ENCODE peak calls at places on chromosome 3, in five cellular contexts. L is T-cell, S is HT1080, E is HEK293T, F is LHCN-M2. Y is an unnamed sample.
A peak's percentile ranks its signal among the peaks of the same experiment; 100 is the strongest.

GRCh38 chr3:72482589-72483249 is 365.5 kb downstream of the SHQ1 start:
- DNase-seq in E (peak; percentile 35), F (peak; percentile 85), S (peak; percentile 84), L (peak; percentile 59), Y (peak; percentile 46)

GRCh38 chr3:32780735-32781210 is 37.0 kb upstream of the TRIM71 start:
- DNase-seq in E (peak; percentile 73), L (no peak), S (peak; percentile 10), F (peak; percentile 30), Y (peak; percentile 31)

GRCh38 chr3:172219750-172220149 is 180.4 kb downstream of the FNDC3B start:
- DNase-seq in F (no peak), E (no peak), L (no peak), S (no peak), Y (no peak)

GRCh38 chr3:44992555-44993470 is 16.8 kb downstream of the EXOSC7 start:
- DNase-seq in L (peak; percentile 14), S (no peak), E (peak; percentile 62), F (peak; percentile 34), Y (no peak)

GRCh38 chr3:42557849-42558248 is 23.9 kb downstream of the SEC22C start:
- DNase-seq in L (peak; percentile 34), S (peak; percentile 32), F (peak; percentile 11), E (no peak), Y (no peak)

GRCh38 chr3:193974147-193974546 is 161.8 kb upstream of the HES1 start:
- DNase-seq in F (peak; percentile 14), S (peak; percentile 80), L (no peak), E (no peak), Y (no peak)

GRCh38 chr3:158395421-158395820 is 175.6 kb upstream of the MLF1 start:
- DNase-seq in F (peak; percentile 6), S (no peak), E (no peak), L (no peak), Y (no peak)

GRCh38 chr3:41224120-41224806 is 25.0 kb downstream of the CTNNB1 start:
- DNase-seq in F (peak; percentile 91), E (no peak), S (peak; percentile 31), L (no peak), Y (peak; percentile 67)

GRCh38 chr3:159865042-159865579 is 123.5 kb upstream of the IL12A start:
- DNase-seq in L (no peak), F (peak; percentile 35), S (no peak), E (no peak), Y (no peak)

GRCh38 chr3:51670711-51671089 is 352 bp upstream of the TEX264 start:
- DNase-seq in E (no peak), S (no peak), L (no peak), F (no peak), Y (no peak)

GRCh38 chr3:168002786-168003368 is 92.8 kb downstream of the GOLIM4 start:
- DNase-seq in S (peak; percentile 95), L (no peak), F (peak; percentile 60), E (no peak), Y (no peak)

GRCh38 chr3:141625506-141625905 is 112.6 kb upstream of the RNF7 start:
- DNase-seq in L (no peak), E (no peak), F (peak; percentile 48), S (peak; percentile 86), Y (peak; percentile 21)

GRCh38 chr3:74055064-74055463 is 430.3 kb upstream of the PDZRN3 start:
- DNase-seq in E (no peak), S (no peak), L (no peak), F (no peak), Y (no peak)

GRCh38 chr3:126551066-126551838 is 7.5 kb downstream of the C3orf22 start:
- DNase-seq in S (no peak), F (no peak), E (no peak), L (no peak), Y (no peak)

GRCh38 chr3:122975163-122975923 is 52.2 kb downstream of the SEMA5B start:
- DNase-seq in S (peak; percentile 55), E (no peak), F (no peak), L (peak; percentile 1), Y (no peak)

GRCh38 chr3:163622384-163622783 is 1455.9 kb downstream of the SI start:
- DNase-seq in S (peak; percentile 73), F (peak; percentile 49), E (peak; percentile 39), L (no peak), Y (no peak)

GRCh38 chr3:69443554-69443953 is 57.7 kb upstream of the FRMD4B start:
- DNase-seq in F (no peak), L (no peak), S (no peak), E (no peak), Y (no peak)

GRCh38 chr3:194231840-194232832 is 96.2 kb downstream of the HES1 start:
- DNase-seq in L (no peak), S (no peak), E (no peak), F (no peak), Y (no peak)

GRCh38 chr3:45783667-45784066 is 12.7 kb downstream of the SLC6A20 start:
- DNase-seq in E (no peak), F (no peak), L (no peak), S (no peak), Y (no peak)

GRCh38 chr3:78287085-78287484 is 1247.2 kb downstream of the ROBO2 start:
- DNase-seq in S (no peak), E (no peak), L (no peak), F (no peak), Y (no peak)

GRCh38 chr3:94735354-94735753 is 672.5 kb downstream of the NSUN3 start:
- DNase-seq in F (peak; percentile 0), L (no peak), E (no peak), S (peak; percentile 40), Y (no peak)

GRCh38 chr3:10204921-10205320 is 40.2 kb downstream of the IRAK2 start:
- DNase-seq in F (no peak), L (no peak), S (no peak), E (no peak), Y (peak; percentile 25)

GRCh38 chr3:97360804-97361203 is 403.8 kb upstream of the ARL6 start:
- DNase-seq in S (no peak), E (no peak), F (no peak), L (no peak), Y (no peak)

GRCh38 chr3:150775001-150775599 is 12.1 kb upstream of the SIAH2 start:
- DNase-seq in E (no peak), L (no peak), S (peak; percentile 37), F (peak; percentile 76), Y (peak; percentile 76)

GRCh38 chr3:42739401-42740158 is 33.5 kb downstream of the CCDC13 start:
- DNase-seq in L (no peak), S (no peak), E (no peak), F (no peak), Y (no peak)

GRCh38 chr3:52479876-52480575 is 15.1 kb upstream of the STAB1 start:
- DNase-seq in L (no peak), S (no peak), F (no peak), E (no peak), Y (no peak)

GRCh38 chr3:148882288-148882687 is 17.2 kb downstream of the CPA3 start:
- DNase-seq in S (no peak), F (peak; percentile 68), E (no peak), L (no peak), Y (no peak)

Y was measured in hepatic stellate cell.